ENCODE peak calls at places on chromosomes 4 and X, in five cellular contexts. K, E, U, Y and F are unnamed samples.

GRCh38 chr4:110344165-110344564 is 131.8 kb upstream of the ENPEP start:
- DNase-seq in K (peak), E (no peak), U (peak), Y (peak), F (peak)

GRCh38 chr4:156475322-156475721 is 496.3 kb downstream of the PDGFC start:
- DNase-seq in K (no peak), E (peak), U (peak), Y (peak), F (peak)

GRCh38 chrX:85084770-85085393 is 81.2 kb downstream of the APOOL start:
- DNase-seq in K (peak), E (peak), U (peak), Y (peak), F (peak)

GRCh38 chrX:124555036-124555595 is 208.8 kb downstream of the SH2D1A start:
- DNase-seq in K (no peak), E (no peak), U (no peak), Y (no peak), F (no peak)

GRCh38 chr4:83582289-83582756 is 46.4 kb downstream of the GPAT3 start:
- DNase-seq in K (no peak), E (no peak), U (no peak), Y (no peak), F (peak)

GRCh38 chr4:103719320-103720204 is at the start of gene TACR3:
- DNase-seq in K (no peak), E (no peak), U (peak), Y (no peak), F (no peak)

GRCh38 chr4:23401572-23401971 is 488.3 kb downstream of the PPARGC1A start:
- DNase-seq in K (no peak), E (no peak), U (no peak), Y (no peak), F (no peak)

GRCh38 chr4:87465739-87466366 is 43.5 kb downstream of the NUDT9 start:
- DNase-seq in K (peak), E (peak), U (peak), Y (peak), F (peak)

GRCh38 chr4:99054428-99054994 is 34.1 kb downstream of the ADH5 start:
- DNase-seq in K (no peak), E (no peak), U (no peak), Y (no peak), F (no peak)

GRCh38 chr4:27123050-27123768 is 262.6 kb downstream of the STIM2 start:
- DNase-seq in K (no peak), E (no peak), U (no peak), Y (peak), F (no peak)

GRCh38 chrX:68989865-68990606 is 161.2 kb downstream of the EFNB1 start:
- DNase-seq in K (no peak), E (no peak), U (peak), Y (no peak), F (no peak)

GRCh38 chr4:147777456-147778091 is 45.7 kb downstream of the ARHGAP10 start:
- DNase-seq in K (no peak), E (no peak), U (no peak), Y (peak), F (no peak)

GRCh38 chr4:84931961-84932360 is 34.5 kb downstream of the WDFY3 start:
- DNase-seq in K (no peak), E (no peak), U (no peak), Y (no peak), F (no peak)

GRCh38 chr4:39466747-39467146 is 7.9 kb downstream of the LIAS start:
- DNase-seq in K (no peak), E (no peak), U (no peak), Y (no peak), F (no peak)
- TF ChIP-seq JUND in K (no peak), E (no peak), U (no peak), Y (no peak), F (no peak)

GRCh38 chr4:5165419-5166369 is 114.4 kb downstream of the STK32B start:
- DNase-seq in K (no peak), E (no peak), U (no peak), Y (no peak), F (no peak)
- TF ChIP-seq JUND in K (no peak), E (no peak), U (no peak), Y (no peak), F (no peak)

GRCh38 chr4:7522452-7522851 is 87.7 kb upstream of the PSAPL1 start:
- DNase-seq in K (no peak), E (no peak), U (no peak), Y (no peak), F (no peak)

GRCh38 chr4:7526491-7526890 is 91.8 kb upstream of the PSAPL1 start:
- DNase-seq in K (no peak), E (no peak), U (no peak), Y (no peak), F (no peak)

GRCh38 chr4:7523526-7523925 is 88.8 kb upstream of the PSAPL1 start:
- DNase-seq in K (no peak), E (no peak), U (no peak), Y (no peak), F (no peak)

GRCh38 chr4:7524841-7525240 is 90.1 kb upstream of the PSAPL1 start:
- DNase-seq in K (no peak), E (no peak), U (no peak), Y (no peak), F (no peak)

DNA sequence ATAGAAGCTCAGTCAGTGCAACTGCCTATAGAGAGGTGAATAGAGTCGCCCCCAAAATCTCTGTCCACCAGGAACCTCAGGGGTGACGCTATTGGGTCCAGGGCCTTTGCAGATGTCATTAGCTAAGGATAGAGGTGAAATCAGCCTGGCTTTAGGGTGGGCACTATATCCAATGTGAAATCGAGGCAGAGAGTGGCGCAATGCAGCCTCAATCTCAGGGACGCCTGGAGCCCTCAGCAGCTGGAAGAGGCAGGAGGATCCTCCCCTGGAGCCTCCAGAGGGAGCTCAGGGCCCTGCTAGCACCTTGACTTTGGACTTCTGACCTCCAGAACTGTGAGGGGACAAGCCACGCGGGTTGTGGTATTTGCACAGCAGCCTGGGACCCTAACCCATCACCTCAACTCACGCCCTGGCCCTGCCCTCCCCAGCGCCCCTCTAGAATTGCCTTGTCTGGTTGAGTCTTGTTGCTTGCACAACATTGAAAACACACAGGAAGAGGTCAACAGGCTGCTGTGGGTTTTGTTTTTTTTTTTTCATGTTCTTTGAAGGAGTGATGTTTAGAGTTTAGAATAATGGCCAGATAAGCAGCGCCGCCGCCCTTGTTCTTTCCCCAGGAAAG is 89.4 kb upstream of the PSAPL1 start:
- DNase-seq in K (no peak), E (no peak), U (no peak), Y (no peak), F (no peak)
- TF ChIP-seq JUND in K (no peak), E (no peak), U (no peak), Y (no peak), F (no peak)

GRCh38 chr4:163542275-163542674 is 47.8 kb downstream of the TMA16 start:
- DNase-seq in K (no peak), E (no peak), U (no peak), Y (no peak), F (no peak)

GRCh38 chr4:163540448-163540847 is 46.0 kb downstream of the TMA16 start:
- DNase-seq in K (no peak), E (no peak), U (no peak), Y (no peak), F (no peak)

GRCh38 chr4:163544407-163545038 is 50.0 kb downstream of the TMA16 start:
- DNase-seq in K (peak), E (peak), U (peak), Y (no peak), F (no peak)

GRCh38 chr4:163536101-163536500 is 41.6 kb downstream of the TMA16 start:
- DNase-seq in K (no peak), E (no peak), U (no peak), Y (no peak), F (no peak)

DNA sequence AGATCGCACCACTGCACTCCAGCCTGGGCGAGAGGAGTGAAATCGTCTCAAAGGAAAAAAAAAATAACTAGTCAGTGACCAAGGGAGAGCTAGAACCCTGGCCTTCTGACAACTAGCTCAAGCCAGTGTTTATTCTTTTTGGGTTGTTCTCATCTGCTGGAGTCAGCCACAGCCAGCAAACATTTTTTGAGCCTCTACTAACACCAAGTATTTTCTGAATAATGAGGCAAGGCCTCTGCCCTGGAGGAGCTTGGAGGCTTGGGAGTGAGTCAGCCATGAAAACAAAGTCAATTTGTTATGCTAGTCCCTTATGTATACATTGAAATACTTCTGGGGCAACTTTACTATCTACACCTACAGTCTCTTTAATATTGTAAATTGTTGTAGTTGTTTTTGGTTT is 46.5 kb downstream of the TMA16 start:
- DNase-seq in K (no peak), E (no peak), U (no peak), Y (no peak), F (peak)
- TF ChIP-seq JUND in K (no peak), E (no peak), U (no peak), Y (no peak), F (no peak)

DNA sequence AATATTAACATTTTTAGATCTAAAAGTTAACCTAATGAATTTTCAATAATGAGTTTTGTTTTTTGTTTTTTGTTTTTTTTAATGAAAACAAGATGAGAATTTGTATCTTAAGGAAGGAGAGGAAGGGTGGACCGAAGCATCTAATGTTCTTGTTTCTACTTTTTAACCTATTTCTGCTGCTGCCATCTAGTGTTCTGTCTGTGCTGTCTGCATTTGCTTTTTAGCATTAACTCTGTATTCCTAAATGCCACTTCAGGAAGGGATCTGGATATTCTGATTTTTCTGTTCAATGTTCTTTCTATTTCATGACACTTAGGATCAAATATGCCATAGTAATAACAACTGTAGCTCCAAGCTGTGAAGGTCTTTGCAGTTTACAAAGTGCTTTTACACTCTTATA is 161.7 kb downstream of the BRWD3 start:
- DNase-seq in K (peak), E (no peak), U (peak), Y (no peak), F (peak)
- TF ChIP-seq JUND in K (no peak), E (no peak), U (no peak), Y (no peak), F (no peak)

GRCh38 chr4:7390906-7391636 is 43.7 kb downstream of the PSAPL1 start:
- DNase-seq in K (no peak), E (no peak), U (peak), Y (no peak), F (no peak)

GRCh38 chr4:7391637-7392437 is 42.9 kb downstream of the PSAPL1 start:
- DNase-seq in K (no peak), E (no peak), U (peak), Y (no peak), F (no peak)

GRCh38 chr4:7393491-7394183 is 41.1 kb downstream of the PSAPL1 start:
- DNase-seq in K (no peak), E (no peak), U (peak), Y (no peak), F (no peak)

GRCh38 chr4:7394184-7394575 is 40.5 kb downstream of the PSAPL1 start:
- DNase-seq in K (no peak), E (no peak), U (no peak), Y (no peak), F (no peak)

DNA sequence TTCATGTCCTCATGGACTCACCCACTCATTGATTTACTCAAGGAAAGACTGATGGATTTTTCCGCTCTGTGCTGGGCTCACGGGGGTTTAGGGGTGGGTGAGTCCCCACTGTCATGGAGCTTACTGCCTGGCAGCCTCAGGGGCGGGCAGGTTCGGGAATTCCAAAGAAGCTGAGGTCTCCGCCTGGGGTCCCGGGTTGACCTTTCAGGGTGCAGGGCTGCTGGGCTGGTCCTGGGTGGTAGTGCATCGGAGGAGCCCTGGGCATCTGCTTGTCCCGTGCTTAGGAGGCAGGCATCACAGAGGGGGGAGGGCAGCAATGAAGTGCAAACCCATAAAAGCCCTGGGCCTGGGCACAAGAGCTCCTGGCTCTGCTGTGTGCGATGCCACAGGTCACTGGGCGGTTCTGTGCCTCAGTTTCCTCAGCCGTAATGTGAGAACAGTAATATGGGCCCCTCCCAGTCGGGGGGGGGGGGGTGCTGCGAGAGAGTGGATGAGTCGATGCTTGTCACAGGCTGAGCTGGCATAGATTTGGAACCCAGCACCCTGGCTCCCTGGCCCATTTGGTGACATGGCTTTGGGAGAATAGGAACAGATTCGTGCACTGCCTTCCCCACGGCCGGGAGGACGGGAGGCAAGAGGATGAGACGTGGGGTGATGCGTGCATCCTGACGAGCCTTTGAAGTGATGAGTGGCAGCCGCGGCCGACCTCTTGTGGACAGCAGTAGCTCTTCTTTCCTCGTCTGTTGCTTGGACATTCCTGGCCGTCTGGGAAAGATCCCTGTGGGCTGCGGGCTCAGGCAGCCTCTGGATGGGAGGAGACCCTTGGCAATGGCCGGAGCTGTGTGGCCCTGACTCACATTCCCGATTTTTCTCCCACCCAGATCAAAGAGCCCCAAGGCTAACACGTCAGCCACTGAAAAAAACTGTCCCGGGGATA is 42.0 kb downstream of the PSAPL1 start:
- DNase-seq in K (no peak), E (no peak), U (peak), Y (no peak), F (no peak)
- TF ChIP-seq JUND in K (no peak), E (no peak), U (no peak), Y (no peak), F (no peak)

DNA sequence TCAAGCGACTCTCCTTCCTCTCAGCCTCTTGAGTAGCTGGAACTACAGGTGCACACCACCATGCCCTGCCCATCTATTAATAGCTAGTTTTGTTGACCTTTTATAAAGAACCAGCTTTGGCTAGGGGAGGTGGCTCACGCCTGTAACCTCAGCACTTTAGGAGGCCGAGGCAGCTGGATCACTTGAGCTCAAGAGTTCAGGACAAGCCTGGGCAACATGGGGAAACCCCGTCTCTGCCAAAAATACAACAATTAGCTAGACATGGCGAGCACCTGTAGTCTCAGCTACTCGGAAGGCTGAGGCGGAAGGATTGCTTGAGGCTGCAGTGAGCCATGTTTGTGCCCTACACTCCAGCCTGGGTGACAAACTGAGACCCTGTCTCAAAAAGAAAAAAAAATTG is 2.7 kb downstream of the TKTL1 start:
- DNase-seq in K (no peak), E (no peak), U (no peak), Y (no peak), F (no peak)
- TF ChIP-seq JUND in K (no peak), E (no peak), U (no peak), Y (no peak), F (no peak)

DNA sequence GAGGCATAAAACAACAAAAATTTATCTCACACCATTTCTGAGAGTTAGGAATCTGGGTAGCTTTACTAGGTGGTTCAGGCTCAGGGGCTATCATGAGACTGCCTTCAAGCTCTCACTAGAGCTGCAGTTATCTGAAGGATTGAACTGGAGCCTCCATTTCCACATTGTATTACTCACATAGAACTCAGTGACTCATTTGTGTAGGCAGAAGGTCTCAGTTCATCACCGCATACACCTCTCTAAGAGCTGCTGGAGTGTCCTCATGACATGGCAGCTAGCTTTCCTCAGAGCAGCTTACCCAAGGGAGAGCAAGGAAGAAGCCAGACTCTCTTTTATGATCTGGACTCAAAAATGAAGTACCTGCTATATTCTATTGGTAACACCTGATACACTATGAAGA is 389.2 kb downstream of the IQCM start:
- DNase-seq in K (no peak), E (no peak), U (no peak), Y (no peak), F (no peak)
- TF ChIP-seq JUND in K (no peak), E (no peak), U (no peak), Y (no peak), F (no peak)